ENCODE peak calls at places on chromosomes 6 and 20, in four cellular contexts. One of them, this sample, is unnamed.

GRCh38 chr20:51118216-51118615 is 95.3 kb upstream of the KCNG1 start:
- DNase-seq in caudate nucleus: no peak
- DNase-seq in AML-193: no peak
- DNase-seq in DND-41: no peak
- DNase-seq in this sample: no peak

GRCh38 chr20:53202781-53203180 is 230.6 kb downstream of the TSHZ2 start:
- DNase-seq in caudate nucleus: peak
- DNase-seq in AML-193: no peak
- DNase-seq in DND-41: no peak
- DNase-seq in this sample: no peak

GRCh38 chr6:106614131-106614530 is 15.2 kb downstream of the RTN4IP1 start:
- DNase-seq in DND-41: no peak
- DNase-seq in caudate nucleus: no peak
- DNase-seq in AML-193: no peak
- DNase-seq in this sample: no peak

GRCh38 chr6:153503810-153504209 is 372.7 kb upstream of the RGS17 start:
- DNase-seq in AML-193: no peak
- DNase-seq in DND-41: no peak
- DNase-seq in caudate nucleus: no peak
- DNase-seq in this sample: no peak

GRCh38 chr20:25282796-25283195 is 34.9 kb downstream of the PYGB start:
- DNase-seq in DND-41: no peak
- DNase-seq in AML-193: no peak
- DNase-seq in caudate nucleus: no peak
- DNase-seq in this sample: no peak

GRCh38 chr6:20605581-20605980 is 71.3 kb downstream of the CDKAL1 start:
- DNase-seq in DND-41: no peak
- DNase-seq in caudate nucleus: no peak
- DNase-seq in AML-193: no peak
- DNase-seq in this sample: peak

GRCh38 chr20:60024245-60024644 is 66.0 kb downstream of the CDH26 start:
- DNase-seq in caudate nucleus: no peak
- DNase-seq in DND-41: no peak
- DNase-seq in AML-193: no peak
- DNase-seq in this sample: no peak

GRCh38 chr6:149437212-149437611 is 37.1 kb downstream of the SUMO4 start:
- DNase-seq in caudate nucleus: no peak
- DNase-seq in AML-193: no peak
- DNase-seq in DND-41: no peak
- DNase-seq in this sample: no peak

GRCh38 chr20:41180599-41181333 is 43.4 kb downstream of the PLCG1 start:
- DNase-seq in caudate nucleus: no peak
- DNase-seq in DND-41: no peak
- DNase-seq in AML-193: no peak
- DNase-seq in this sample: no peak